ENCODE peak calls at places on chromosomes 13 and 19, in five cellular contexts. One of them, this sample, is unnamed.

GRCh38 chr13:66915596-66916185 is 314.4 kb downstream of the PCDH9 start:
- DNase-seq in K562: no peak
- DNase-seq in HepG2: no peak
- DNase-seq in H1: no peak
- DNase-seq in GM12878: no peak
- DNase-seq in this sample: peak; percentile 21

GRCh38 chr13:109330941-109331340 is 455.4 kb downstream of the IRS2 start:
- DNase-seq in K562: no peak
- DNase-seq in HepG2: no peak
- DNase-seq in H1: no peak
- DNase-seq in GM12878: no peak
- DNase-seq in this sample: no peak

GRCh38 chr13:110866491-110867170 is 48.2 kb downstream of the ANKRD10 start:
- DNase-seq in K562: no peak
- DNase-seq in HepG2: no peak
- DNase-seq in H1: no peak
- DNase-seq in GM12878: no peak
- DNase-seq in this sample: no peak

GRCh38 chr19:58475714-58476497 is at the start of gene ZNF446:
- DNase-seq in K562: peak; percentile 97
- DNase-seq in HepG2: peak; percentile 93
- DNase-seq in H1: peak; percentile 76
- DNase-seq in GM12878: peak; percentile 93
- DNase-seq in this sample: peak; percentile 98

GRCh38 chr19:53328967-53329366 is 4.6 kb upstream of the ZNF845 start:
- DNase-seq in K562: no peak
- DNase-seq in HepG2: no peak
- DNase-seq in H1: no peak
- DNase-seq in GM12878: no peak
- DNase-seq in this sample: no peak

GRCh38 chr13:93996471-93996870 is 483.0 kb downstream of the DCT start:
- DNase-seq in K562: no peak
- DNase-seq in HepG2: no peak
- DNase-seq in H1: no peak
- DNase-seq in GM12878: no peak
- DNase-seq in this sample: no peak

GRCh38 chr13:113814435-113814821 is 49.4 kb downstream of the GAS6 start:
- DNase-seq in K562: no peak
- DNase-seq in HepG2: no peak
- DNase-seq in H1: no peak
- DNase-seq in GM12878: no peak
- DNase-seq in this sample: no peak

GRCh38 chr19:17511724-17512573 is 500 bp downstream of the PGLS start:
- DNase-seq in K562: peak; percentile 87
- DNase-seq in HepG2: peak; percentile 79
- DNase-seq in H1: peak; percentile 71
- DNase-seq in GM12878: peak; percentile 77
- DNase-seq in this sample: peak; percentile 86

GRCh38 chr13:90445179-90445578 is 902.3 kb upstream of the MIR17HG start:
- DNase-seq in K562: no peak
- DNase-seq in HepG2: no peak
- DNase-seq in H1: peak; percentile 31
- DNase-seq in GM12878: no peak
- DNase-seq in this sample: peak; percentile 82

GRCh38 chr13:89227356-89227755 is 1556.2 kb downstream of the SLITRK5 start:
- DNase-seq in K562: no peak
- DNase-seq in HepG2: no peak
- DNase-seq in H1: no peak
- DNase-seq in GM12878: no peak
- DNase-seq in this sample: no peak

GRCh38 chr13:110358381-110358780 is 51.3 kb downstream of the COL4A2 start:
- DNase-seq in K562: no peak
- DNase-seq in HepG2: no peak
- DNase-seq in H1: no peak
- DNase-seq in GM12878: no peak
- DNase-seq in this sample: no peak

GRCh38 chr13:93220073-93220472 is 6.5 kb upstream of the GPC6 start:
- DNase-seq in K562: no peak
- DNase-seq in HepG2: no peak
- DNase-seq in H1: no peak
- DNase-seq in GM12878: no peak
- DNase-seq in this sample: no peak

GRCh38 chr19:34254552-34255432 is at the start of gene GARRE1:
- DNase-seq in K562: peak; percentile 70
- DNase-seq in HepG2: no peak
- DNase-seq in H1: no peak
- DNase-seq in GM12878: no peak
- DNase-seq in this sample: peak; percentile 96

GRCh38 chr13:41995946-41996345 is 35.0 kb upstream of the VWA8 start:
- DNase-seq in K562: peak; percentile 88
- DNase-seq in HepG2: peak; percentile 4
- DNase-seq in H1: no peak
- DNase-seq in GM12878: no peak
- DNase-seq in this sample: no peak

GRCh38 chr13:42574435-42575311 is 721 bp downstream of the TNFSF11 start:
- DNase-seq in K562: no peak
- DNase-seq in HepG2: no peak
- DNase-seq in H1: no peak
- DNase-seq in GM12878: no peak
- DNase-seq in this sample: no peak

GRCh38 chr13:66424417-66424816 is 805.7 kb downstream of the PCDH9 start:
- DNase-seq in K562: no peak
- DNase-seq in HepG2: no peak
- DNase-seq in H1: no peak
- DNase-seq in GM12878: no peak
- DNase-seq in this sample: no peak

GRCh38 chr19:10620786-10621185 is 4.6 kb upstream of the SLC44A2 start:
- DNase-seq in K562: peak; percentile 13
- DNase-seq in HepG2: no peak
- DNase-seq in H1: no peak
- DNase-seq in GM12878: no peak
- DNase-seq in this sample: no peak

GRCh38 chr13:76717092-76717491 is 169.1 kb downstream of the KCTD12 start:
- DNase-seq in K562: no peak
- DNase-seq in HepG2: no peak
- DNase-seq in H1: no peak
- DNase-seq in GM12878: no peak
- DNase-seq in this sample: no peak
- TF ChIP-seq CEBPB in K562: no peak
- TF ChIP-seq CEBPB in HepG2: no peak
- TF ChIP-seq CEBPB in H1: no peak
- TF ChIP-seq CEBPB in GM12878: no peak
- TF ChIP-seq CEBPB in this sample: no peak

DNA sequence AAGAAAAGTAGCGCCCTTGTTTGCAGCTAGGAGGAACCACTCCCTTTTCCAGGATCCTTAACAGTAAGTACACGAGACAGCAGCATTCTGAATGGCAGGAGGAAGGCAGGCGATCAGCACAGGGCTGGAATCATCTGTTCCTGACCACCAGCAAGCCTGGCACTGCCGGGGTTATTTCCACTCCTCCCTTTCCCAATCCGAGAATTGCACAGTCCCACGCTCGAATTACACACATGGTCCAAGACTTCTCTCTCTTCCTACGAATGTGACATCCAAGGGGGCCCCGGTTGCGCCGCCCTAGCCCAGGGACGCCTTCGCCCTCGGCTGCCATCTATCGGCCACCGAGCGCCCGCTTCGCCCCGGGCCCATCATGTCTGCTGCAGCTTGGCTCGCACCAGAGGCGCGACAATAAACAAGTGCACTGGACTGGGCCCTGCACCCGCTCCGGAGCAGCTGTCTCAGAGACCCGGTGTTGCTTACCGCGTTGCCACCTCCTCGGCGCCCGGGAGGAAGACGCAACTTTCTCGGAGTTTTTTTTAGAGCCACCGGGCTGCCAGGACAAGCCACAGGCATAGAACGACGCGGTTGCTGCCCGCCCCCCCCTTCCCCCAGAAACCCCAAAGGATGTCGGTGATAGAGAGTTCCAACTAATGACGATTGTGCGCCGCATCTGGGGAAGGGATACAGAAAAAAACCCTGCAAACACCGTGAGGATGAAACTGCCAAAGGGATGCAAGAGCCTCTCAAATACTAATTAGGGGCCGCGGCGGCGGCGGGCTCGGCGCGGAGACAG is at the start of gene SLITRK5:
- DNase-seq in K562: peak; percentile 10
- DNase-seq in HepG2: peak; percentile 3
- DNase-seq in H1: no peak
- DNase-seq in GM12878: no peak
- DNase-seq in this sample: peak; percentile 59
- TF ChIP-seq CHD2 in K562: no peak
- TF ChIP-seq CHD2 in HepG2: no peak
- TF ChIP-seq CHD2 in H1: no peak
- TF ChIP-seq CHD2 in GM12878: no peak
- TF ChIP-seq CHD2 in this sample: no peak

DNA sequence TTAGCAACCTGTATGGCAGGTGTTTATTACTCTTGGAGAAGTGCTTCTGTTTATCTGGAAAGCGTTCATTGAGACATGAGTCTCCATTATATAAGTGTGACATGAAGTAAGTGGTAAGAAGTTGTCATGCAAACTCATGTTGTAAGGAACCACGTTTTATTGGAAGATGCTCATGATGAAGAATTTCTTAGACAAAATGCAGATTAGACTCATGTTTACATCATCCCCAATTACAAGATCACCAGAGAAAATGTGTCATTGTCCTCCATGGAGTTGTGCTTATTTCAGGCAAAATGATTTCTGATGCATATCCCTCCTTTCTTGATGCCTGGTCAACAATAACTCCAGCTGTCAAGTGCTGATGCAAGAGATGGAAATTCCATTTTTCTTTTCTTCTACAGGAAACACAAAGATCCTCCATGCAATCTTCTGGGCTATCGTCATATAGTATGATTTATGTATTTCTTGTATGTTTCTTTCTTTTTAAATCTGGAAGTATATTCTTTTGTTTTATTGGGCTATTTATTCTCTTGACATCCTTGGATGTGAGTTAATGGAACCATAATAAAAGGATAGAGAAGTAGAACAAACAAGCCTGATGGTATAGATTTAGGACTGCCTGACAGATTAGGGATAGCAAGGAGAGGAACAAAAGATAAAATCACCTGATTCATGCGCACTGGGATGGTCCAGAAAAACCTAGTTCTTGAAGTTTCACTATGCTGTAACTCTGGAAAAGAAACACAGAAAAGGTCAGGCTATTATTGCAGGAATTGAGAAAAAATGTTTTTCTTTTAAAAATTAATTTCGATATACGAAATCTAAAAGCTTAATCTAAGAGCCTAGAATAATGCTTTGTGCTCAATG is 50.7 kb upstream of the DIAPH3 start:
- DNase-seq in K562: no peak
- DNase-seq in HepG2: no peak
- DNase-seq in H1: no peak
- DNase-seq in GM12878: no peak
- DNase-seq in this sample: no peak
- TF ChIP-seq CEBPB in K562: no peak
- TF ChIP-seq CEBPB in HepG2: no peak
- TF ChIP-seq CEBPB in H1: no peak
- TF ChIP-seq CEBPB in GM12878: no peak
- TF ChIP-seq CEBPB in this sample: no peak

GRCh38 chr19:29965529-29965928 is 23.5 kb downstream of the URI1 start:
- DNase-seq in K562: no peak
- DNase-seq in HepG2: no peak
- DNase-seq in H1: no peak
- DNase-seq in GM12878: no peak
- DNase-seq in this sample: no peak
- TF ChIP-seq CHD2 in K562: no peak
- TF ChIP-seq CHD2 in HepG2: no peak
- TF ChIP-seq CHD2 in H1: no peak
- TF ChIP-seq CHD2 in GM12878: no peak
- TF ChIP-seq CHD2 in this sample: no peak

GRCh38 chr19:15126511-15126910 is 19.3 kb downstream of the SYDE1 start:
- DNase-seq in K562: no peak
- DNase-seq in HepG2: no peak
- DNase-seq in H1: no peak
- DNase-seq in GM12878: no peak
- DNase-seq in this sample: no peak

GRCh38 chr19:15123900-15124299 is 16.7 kb downstream of the SYDE1 start:
- DNase-seq in K562: no peak
- DNase-seq in HepG2: no peak
- DNase-seq in H1: no peak
- DNase-seq in GM12878: no peak
- DNase-seq in this sample: no peak

GRCh38 chr19:15125232-15126067 is 18.2 kb downstream of the SYDE1 start:
- DNase-seq in K562: peak; percentile 97
- DNase-seq in HepG2: peak; percentile 98
- DNase-seq in H1: peak; percentile 97
- DNase-seq in GM12878: peak; percentile 93
- DNase-seq in this sample: peak; percentile 96

GRCh38 chr19:15123031-15123890 is 16.1 kb downstream of the SYDE1 start:
- DNase-seq in K562: no peak
- DNase-seq in HepG2: no peak
- DNase-seq in H1: no peak
- DNase-seq in GM12878: no peak
- DNase-seq in this sample: no peak

DNA sequence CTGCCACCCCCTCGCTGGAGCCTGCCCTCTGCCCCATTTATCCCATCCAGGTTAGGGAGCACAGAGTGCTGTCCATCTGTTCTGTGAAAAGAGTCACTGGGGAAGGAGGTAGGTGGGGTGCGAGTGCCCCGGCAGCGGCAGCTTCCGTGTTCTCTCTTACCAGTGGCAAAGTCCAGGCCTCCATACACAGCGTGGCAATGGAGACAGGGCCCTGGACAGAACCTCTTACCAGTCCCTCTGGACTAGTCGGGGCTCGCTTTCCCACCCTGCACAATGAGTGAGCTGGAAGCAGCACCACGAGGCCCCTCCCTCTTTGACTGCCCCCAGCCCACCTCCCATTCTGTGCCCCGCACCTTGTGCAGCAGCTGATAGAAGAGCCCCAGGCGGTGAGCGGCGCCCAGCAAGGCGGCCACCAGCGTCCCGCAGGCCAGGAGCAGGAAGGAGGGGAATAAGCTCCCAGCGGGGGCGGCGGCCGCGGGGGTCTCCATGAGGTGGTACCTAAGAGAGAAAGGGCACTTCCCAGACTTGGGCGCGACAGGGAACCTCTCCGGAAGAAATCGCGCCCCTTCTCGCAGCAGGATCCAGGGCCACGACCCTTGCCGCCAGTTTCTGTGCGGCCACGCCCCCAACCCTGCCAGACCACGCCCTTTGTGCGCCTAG is 17.5 kb downstream of the SYDE1 start:
- DNase-seq in K562: no peak
- DNase-seq in HepG2: peak; percentile 50
- DNase-seq in H1: no peak
- DNase-seq in GM12878: no peak
- DNase-seq in this sample: no peak
- TF ChIP-seq CEBPB in K562: no peak
- TF ChIP-seq CEBPB in HepG2: no peak
- TF ChIP-seq CEBPB in H1: no peak
- TF ChIP-seq CEBPB in GM12878: no peak
- TF ChIP-seq CEBPB in this sample: no peak

GRCh38 chr19:2048959-2049740 is 1.9 kb downstream of the MKNK2 start:
- DNase-seq in K562: no peak
- DNase-seq in HepG2: no peak
- DNase-seq in H1: no peak
- DNase-seq in GM12878: no peak
- DNase-seq in this sample: no peak
- TF ChIP-seq CHD2 in K562: no peak
- TF ChIP-seq CHD2 in HepG2: no peak
- TF ChIP-seq CHD2 in H1: no peak
- TF ChIP-seq CHD2 in GM12878: no peak
- TF ChIP-seq CHD2 in this sample: no peak

GRCh38 chr13:25958983-25959382 is 92.8 kb downstream of the SHISA2 start:
- DNase-seq in K562: no peak
- DNase-seq in HepG2: no peak
- DNase-seq in H1: no peak
- DNase-seq in GM12878: no peak
- DNase-seq in this sample: no peak
- TF ChIP-seq CEBPB in K562: no peak
- TF ChIP-seq CEBPB in HepG2: no peak
- TF ChIP-seq CEBPB in H1: no peak
- TF ChIP-seq CEBPB in GM12878: no peak
- TF ChIP-seq CEBPB in this sample: no peak

This sample was measured in A549.